ENCODE peak calls at places on chromosome 21, in eight cellular contexts. O, C, L, V, G, X, J and N are unnamed samples.

GRCh38 chr21:43600642-43601397 is 58.5 kb downstream of the HSF2BP start:
- DNase-seq in O (no peak), C (peak; percentile 94), L (peak; percentile 83), V (no peak), G (no peak), X (peak; percentile 98), J (no peak), N (peak; percentile 68)

GRCh38 chr21:44294391-44295162 is 5.3 kb upstream of the PFKL start:
- DNase-seq in O (no peak), C (no peak), L (no peak), V (no peak), G (peak; percentile 90), X (no peak), J (no peak), N (peak; percentile 79)

GRCh38 chr21:42425603-42425985 is 21.9 kb downstream of the UBASH3A start:
- DNase-seq in O (no peak), C (no peak), L (no peak), V (no peak), G (no peak), X (no peak), J (no peak), N (no peak)

GRCh38 chr21:34354836-34355235 is 9.0 kb upstream of the KCNE2 start:
- DNase-seq in O (no peak), C (no peak), L (no peak), V (no peak), G (no peak), X (no peak), J (no peak), N (no peak)

GRCh38 chr21:16137106-16137505 is 407.3 kb downstream of the USP25 start:
- DNase-seq in O (no peak), C (peak; percentile 43), L (no peak), V (no peak), G (no peak), X (peak; percentile 54), J (no peak), N (no peak)

GRCh38 chr21:38897532-38898421 is 92.0 kb downstream of the ETS2 start:
- DNase-seq in O (no peak), C (no peak), L (no peak), V (no peak), G (no peak), X (no peak), J (no peak), N (no peak)

GRCh38 chr21:34688145-34688544 is 19.4 kb downstream of the CLIC6 start:
- DNase-seq in O (no peak), C (peak; percentile 26), L (no peak), V (no peak), G (peak; percentile 38), X (no peak), J (peak; percentile 84), N (no peak)

GRCh38 chr21:24118738-24119470 is 1488.4 kb downstream of the MRPL39 start:
- DNase-seq in O (no peak), C (no peak), L (peak; percentile 33), V (no peak), G (no peak), X (peak; percentile 58), J (no peak), N (no peak)

GRCh38 chr21:38824124-38824822 is 18.5 kb downstream of the ETS2 start:
- DNase-seq in O (peak; percentile 72), C (no peak), L (no peak), V (no peak), G (no peak), X (peak; percentile 56), J (no peak), N (peak; percentile 71)

GRCh38 chr21:33940164-33940563 is 24.6 kb upstream of the ATP5PO start:
- DNase-seq in O (no peak), C (no peak), L (peak; percentile 76), V (no peak), G (no peak), X (peak; percentile 79), J (no peak), N (peak; percentile 59)

GRCh38 chr21:42980959-42981523 is 6.7 kb downstream of the PKNOX1 start:
- DNase-seq in O (no peak), C (no peak), L (no peak), V (no peak), G (no peak), X (no peak), J (no peak), N (peak; percentile 19)

GRCh38 chr21:15289896-15290841 is 225.4 kb upstream of the NRIP1 start:
- DNase-seq in O (no peak), C (no peak), L (no peak), V (peak; percentile 87), G (peak; percentile 19), X (no peak), J (peak; percentile 86), N (no peak)

GRCh38 chr21:42654179-42654912 is 925 bp downstream of the PDE9A start:
- DNase-seq in O (no peak), C (no peak), L (no peak), V (peak; percentile 88), G (no peak), X (no peak), J (peak; percentile 76), N (no peak)

GRCh38 chr21:38910390-38911008 is 104.8 kb downstream of the ETS2 start:
- DNase-seq in O (no peak), C (peak; percentile 92), L (no peak), V (no peak), G (no peak), X (no peak), J (no peak), N (no peak)

GRCh38 chr21:15526793-15527192 is 203.0 kb upstream of the USP25 start:
- DNase-seq in O (no peak), C (no peak), L (no peak), V (no peak), G (no peak), X (no peak), J (no peak), N (no peak)

GRCh38 chr21:43864313-43864805 is 664 bp upstream of the AGPAT3 start:
- DNase-seq in O (no peak), C (no peak), L (no peak), V (peak; percentile 47), G (no peak), X (peak; percentile 21), J (peak; percentile 84), N (peak; percentile 69)

GRCh38 chr21:32524010-32524719 is 61.2 kb downstream of the TCP10L start:
- DNase-seq in O (peak; percentile 44), C (peak; percentile 78), L (peak; percentile 71), V (peak; percentile 28), G (peak; percentile 67), X (peak; percentile 94), J (no peak), N (peak; percentile 80)

GRCh38 chr21:33783580-33783979 is 132.0 kb downstream of the ATP5PO start:
- DNase-seq in O (no peak), C (no peak), L (no peak), V (no peak), G (no peak), X (no peak), J (no peak), N (no peak)

GRCh38 chr21:35491920-35492678 is 443.0 kb upstream of the RUNX1 start:
- DNase-seq in O (no peak), C (peak; percentile 35), L (no peak), V (no peak), G (no peak), X (no peak), J (no peak), N (no peak)

GRCh38 chr21:35342440-35342839 is 293.3 kb upstream of the RUNX1 start:
- DNase-seq in O (no peak), C (peak; percentile 16), L (no peak), V (no peak), G (no peak), X (no peak), J (no peak), N (no peak)

GRCh38 chr21:29208666-29209059 is 78.2 kb downstream of the MAP3K7CL start:
- DNase-seq in O (peak; percentile 71), C (peak; percentile 46), L (peak; percentile 90), V (no peak), G (no peak), X (peak; percentile 96), J (no peak), N (peak; percentile 86)

GRCh38 chr21:26050857-26051256 is 119.7 kb downstream of the APP start:
- DNase-seq in O (no peak), C (no peak), L (no peak), V (no peak), G (no peak), X (no peak), J (peak; percentile 36), N (no peak)

GRCh38 chr21:15206514-15206913 is 141.7 kb upstream of the NRIP1 start:
- DNase-seq in O (no peak), C (no peak), L (no peak), V (no peak), G (no peak), X (no peak), J (no peak), N (no peak)

GRCh38 chr21:17590443-17590842 is 22.3 kb downstream of the BTG3 start:
- DNase-seq in O (no peak), C (no peak), L (no peak), V (no peak), G (no peak), X (no peak), J (no peak), N (no peak)

GRCh38 chr21:40053007-40053406 is 185.8 kb downstream of the PCP4 start:
- DNase-seq in O (no peak), C (no peak), L (no peak), V (no peak), G (peak; percentile 45), X (peak; percentile 28), J (no peak), N (no peak)

GRCh38 chr21:36757246-36757645 is 58.3 kb downstream of the SIM2 start:
- DNase-seq in O (no peak), C (no peak), L (no peak), V (peak; percentile 49), G (no peak), X (no peak), J (peak; percentile 17), N (no peak)
- TF ChIP-seq CTCF in O (no peak), C (no peak), L (no peak), V (peak; percentile 10), G (no peak), X (no peak), J (no peak), N (no peak)

DNA sequence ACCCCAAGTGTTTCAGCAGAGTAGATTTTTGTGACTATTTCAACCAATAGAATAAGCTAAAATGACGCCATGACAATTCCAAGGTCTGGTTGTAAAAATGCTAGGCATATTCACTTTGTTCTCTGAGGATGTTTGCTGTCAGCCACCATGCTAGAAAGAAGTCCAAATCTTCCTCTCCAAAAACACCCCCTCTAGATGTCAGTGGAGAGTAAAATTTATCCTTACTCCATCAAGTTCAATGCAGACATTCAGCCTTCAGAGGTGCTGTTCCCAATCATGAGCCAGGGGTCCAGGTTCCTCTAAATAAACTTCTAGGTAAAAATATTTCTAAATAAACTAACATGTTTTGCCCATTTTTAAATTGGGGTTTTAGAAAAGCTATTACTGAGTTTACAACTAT is 395.4 kb upstream of the ADAMTS5 start:
- DNase-seq in O (no peak), C (peak; percentile 29), L (no peak), V (no peak), G (no peak), X (no peak), J (peak; percentile 51), N (no peak)
- TF ChIP-seq CTCF in O (peak; percentile 15), C (peak; percentile 7), L (peak; percentile 3), V (no peak), G (peak; percentile 17), X (peak; percentile 26), J (peak; percentile 49), N (no peak)

GRCh38 chr21:21213297-21213696 is 215.1 kb downstream of the NCAM2 start:
- DNase-seq in O (no peak), C (no peak), L (no peak), V (no peak), G (no peak), X (peak; percentile 54), J (no peak), N (no peak)
- TF ChIP-seq CTCF in O (no peak), C (no peak), L (no peak), V (no peak), G (no peak), X (no peak), J (no peak), N (no peak)

GRCh38 chr21:31509108-31510017 is 150.1 kb upstream of the SOD1 start:
- DNase-seq in O (no peak), C (peak; percentile 67), L (no peak), V (peak; percentile 38), G (no peak), X (peak; percentile 41), J (peak; percentile 84), N (no peak)
- TF ChIP-seq CTCF in O (no peak), C (peak; percentile 56), L (no peak), V (peak; percentile 47), G (no peak), X (no peak), J (peak; percentile 74), N (no peak)